ENCODE peak calls at places on chromosomes 12 and 14, in ten cellular contexts. O, F, L, X, A, J, N, K, D and S are unnamed samples.

GRCh38 chr14:102967506-102967795 is 45.0 kb downstream of the AMN start:
- DNase-seq in O (no peak), F (no peak), L (no peak), X (no peak), A (no peak), J (no peak), N (no peak), K (no peak), D (no peak), S (no peak)

GRCh38 chr12:96687719-96688118 is 198.3 kb downstream of the CFAP54 start:
- DNase-seq in O (no peak), F (no peak), L (no peak), X (no peak), A (no peak), J (no peak), N (no peak), K (no peak), D (no peak), S (no peak)

GRCh38 chr12:124030510-124030909 is 57.5 kb downstream of the ZNF664 start:
- DNase-seq in O (peak), F (no peak), L (no peak), X (no peak), A (peak), J (no peak), N (peak), K (no peak), D (no peak), S (no peak)

GRCh38 chr14:104317975-104318557 is 179.7 kb downstream of the KIF26A start:
- DNase-seq in O (no peak), F (no peak), L (no peak), X (no peak), A (no peak), J (no peak), N (no peak), K (no peak), D (peak), S (no peak)

GRCh38 chr14:32469388-32470160 is 140.5 kb downstream of the AKAP6 start:
- DNase-seq in O (peak), F (no peak), L (peak), X (no peak), A (no peak), J (no peak), N (peak), K (no peak), D (no peak), S (no peak)

GRCh38 chr12:69464433-69464832 is 5.8 kb upstream of the FRS2 start:
- DNase-seq in O (no peak), F (no peak), L (no peak), X (no peak), A (no peak), J (no peak), N (no peak), K (no peak), D (no peak), S (no peak)

GRCh38 chr12:31687101-31687527 is 27.6 kb downstream of the ETFBKMT start:
- DNase-seq in O (no peak), F (no peak), L (no peak), X (no peak), A (no peak), J (no peak), N (no peak), K (no peak), D (no peak), S (no peak)

GRCh38 chr14:53126705-53127104 is 26.4 kb downstream of the DDHD1 start:
- DNase-seq in O (no peak), F (no peak), L (no peak), X (no peak), A (no peak), J (no peak), N (no peak), K (no peak), D (no peak), S (no peak)

GRCh38 chr12:94802796-94803195 is 152.4 kb upstream of the TMCC3 start:
- DNase-seq in O (no peak), F (no peak), L (no peak), X (no peak), A (no peak), J (no peak), N (no peak), K (no peak), D (no peak), S (no peak)

GRCh38 chr14:54191846-54192245 is 205.0 kb upstream of the CDKN3 start:
- DNase-seq in O (no peak), F (no peak), L (no peak), X (no peak), A (no peak), J (no peak), N (no peak), K (no peak), D (no peak), S (no peak)
- H3K27ac ChIP-seq in O (no peak), F (no peak), L (no peak), X (no peak), A (no peak), J (no peak), N (no peak), K (no peak), D (no peak), S (peak)

GRCh38 chr12:22396735-22397134 is 62.2 kb upstream of the ST8SIA1 start:
- DNase-seq in O (no peak), F (no peak), L (no peak), X (no peak), A (no peak), J (no peak), N (no peak), K (no peak), D (no peak), S (no peak)
- H3K27ac ChIP-seq in O (no peak), F (no peak), L (no peak), X (no peak), A (no peak), J (no peak), N (no peak), K (no peak), D (no peak), S (no peak)

DNA sequence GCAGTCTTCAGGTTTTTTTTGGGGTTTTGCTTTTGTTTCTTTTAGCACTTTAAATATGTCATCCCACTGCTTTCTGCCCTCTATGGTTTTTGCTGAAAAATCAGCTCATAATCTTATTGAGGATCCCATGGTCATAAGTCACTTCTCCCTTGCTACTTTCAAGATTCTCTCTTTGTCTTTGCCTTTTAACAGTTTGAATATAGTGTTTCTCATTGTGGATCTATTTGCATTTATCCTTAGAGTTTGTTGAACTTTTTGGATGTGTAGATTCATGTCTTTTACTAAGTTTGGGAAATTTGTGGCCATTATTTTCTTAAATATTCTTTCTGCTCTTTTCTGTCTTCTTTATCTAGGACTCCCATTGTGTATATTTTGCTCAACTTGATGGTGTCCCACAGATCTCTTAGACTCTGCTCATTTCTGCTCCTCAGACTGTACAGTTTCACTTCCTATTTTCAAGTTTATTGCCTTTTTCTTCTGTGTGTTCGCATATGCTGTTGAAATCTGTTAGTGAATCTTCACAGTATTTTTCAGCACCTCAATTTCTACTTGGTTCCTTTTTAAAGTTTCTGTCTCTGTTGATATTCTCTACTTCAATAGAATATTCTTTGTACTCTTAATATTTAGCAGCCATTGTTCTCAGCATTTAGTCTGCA is 70.8 kb downstream of the WNK1 start:
- DNase-seq in O (no peak), F (no peak), L (no peak), X (no peak), A (no peak), J (no peak), N (no peak), K (no peak), D (no peak), S (no peak)
- H3K27ac ChIP-seq in O (no peak), F (no peak), L (no peak), X (no peak), A (no peak), J (no peak), N (no peak), K (no peak), D (no peak), S (no peak)

DNA sequence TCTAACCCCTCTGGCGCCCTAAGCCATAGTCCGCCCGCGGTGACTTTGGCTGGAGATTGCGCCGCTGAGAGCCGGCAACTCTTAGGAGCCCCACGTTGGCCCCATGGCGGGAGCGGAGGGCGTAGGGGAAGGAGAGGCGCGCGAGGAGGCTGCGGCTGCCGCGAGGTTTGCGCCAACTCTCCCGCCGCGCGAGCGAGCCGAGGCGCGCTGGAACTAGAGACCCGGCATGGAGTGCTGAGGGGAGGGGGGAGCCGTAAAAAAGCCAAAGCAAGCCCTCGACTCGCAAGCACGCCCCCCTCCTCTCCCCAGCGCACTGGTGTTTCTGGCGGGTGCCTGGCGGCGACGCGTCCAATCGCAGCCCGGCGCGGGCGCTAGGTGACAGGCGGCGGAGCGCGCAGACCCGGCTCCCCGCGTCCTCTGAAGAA is at the start of gene SYT10:
- DNase-seq in O (peak), F (no peak), L (no peak), X (no peak), A (peak), J (no peak), N (peak), K (no peak), D (no peak), S (no peak)
- H3K27ac ChIP-seq in O (no peak), F (no peak), L (no peak), X (no peak), A (no peak), J (no peak), N (no peak), K (peak), D (peak), S (no peak)

GRCh38 chr14:75328575-75328974 is 49.9 kb downstream of the FOS start:
- DNase-seq in O (no peak), F (no peak), L (no peak), X (no peak), A (no peak), J (no peak), N (no peak), K (no peak), D (no peak), S (no peak)
- H3K27ac ChIP-seq in O (no peak), F (no peak), L (no peak), X (no peak), A (no peak), J (no peak), N (no peak), K (no peak), D (no peak), S (no peak)

GRCh38 chr12:19230299-19230866 is 100.8 kb downstream of the PLEKHA5 start:
- DNase-seq in O (no peak), F (no peak), L (no peak), X (no peak), A (no peak), J (no peak), N (no peak), K (no peak), D (no peak), S (no peak)

GRCh38 chr12:19230896-19231295 is 101.4 kb downstream of the PLEKHA5 start:
- DNase-seq in O (no peak), F (no peak), L (no peak), X (no peak), A (no peak), J (no peak), N (no peak), K (no peak), D (no peak), S (no peak)

GRCh38 chr12:19234991-19235876 is 105.7 kb downstream of the PLEKHA5 start:
- DNase-seq in O (no peak), F (no peak), L (no peak), X (no peak), A (no peak), J (no peak), N (peak), K (no peak), D (no peak), S (no peak)

GRCh38 chr12:19236656-19237055 is 107.1 kb downstream of the PLEKHA5 start:
- DNase-seq in O (no peak), F (no peak), L (no peak), X (no peak), A (no peak), J (peak), N (peak), K (no peak), D (no peak), S (no peak)

GRCh38 chr12:19234171-19234704 is 104.7 kb downstream of the PLEKHA5 start:
- DNase-seq in O (no peak), F (no peak), L (no peak), X (no peak), A (no peak), J (no peak), N (peak), K (no peak), D (no peak), S (no peak)
- H3K27ac ChIP-seq in O (no peak), F (peak), L (no peak), X (peak), A (no peak), J (peak), N (peak), K (no peak), D (peak), S (peak)

GRCh38 chr12:92341333-92341691 is 195.7 kb upstream of the BTG1 start:
- DNase-seq in O (no peak), F (no peak), L (no peak), X (no peak), A (no peak), J (no peak), N (no peak), K (no peak), D (no peak), S (peak)
- H3K27ac ChIP-seq in O (no peak), F (no peak), L (no peak), X (no peak), A (no peak), J (no peak), N (no peak), K (peak), D (no peak), S (peak)

GRCh38 chr14:90408713-90409112 is 11.9 kb downstream of the CALM1 start:
- DNase-seq in O (peak), F (no peak), L (no peak), X (no peak), A (no peak), J (no peak), N (no peak), K (no peak), D (no peak), S (no peak)
- H3K27ac ChIP-seq in O (peak), F (peak), L (peak), X (peak), A (no peak), J (peak), N (peak), K (peak), D (peak), S (peak)

DNA sequence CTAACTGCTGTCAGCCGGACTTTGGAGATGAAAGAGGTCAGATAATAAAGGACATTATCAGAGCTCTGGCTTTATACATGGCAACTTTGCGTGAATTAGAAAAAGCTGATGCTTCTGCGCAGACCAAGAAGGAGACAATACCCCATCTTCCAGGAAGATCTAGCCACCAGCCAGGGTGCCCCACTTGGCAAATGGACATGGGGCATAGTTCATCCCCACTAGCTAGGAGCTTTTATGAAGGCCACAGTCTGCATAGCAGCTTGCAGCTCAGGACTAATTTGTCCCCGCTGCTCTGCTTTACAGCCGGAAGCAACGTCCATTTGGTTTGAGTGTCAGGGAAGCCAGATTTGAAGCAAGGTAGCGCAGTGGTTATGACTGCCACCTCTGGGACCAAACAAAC is 101.0 kb downstream of the TMEM132C start:
- DNase-seq in O (no peak), F (no peak), L (no peak), X (no peak), A (no peak), J (no peak), N (no peak), K (no peak), D (no peak), S (no peak)
- H3K27ac ChIP-seq in O (no peak), F (no peak), L (no peak), X (no peak), A (no peak), J (no peak), N (no peak), K (no peak), D (no peak), S (no peak)

GRCh38 chr12:111788178-111788654 is 21.5 kb downstream of the ALDH2 start:
- DNase-seq in O (peak), F (peak), L (no peak), X (no peak), A (no peak), J (peak), N (no peak), K (no peak), D (peak), S (no peak)
- H3K27ac ChIP-seq in O (no peak), F (peak), L (peak), X (peak), A (no peak), J (no peak), N (no peak), K (peak), D (peak), S (no peak)